ENCODE peak calls at places on chromosomes 2 and 18, in six cellular contexts. Z, H, V, M, A and R are unnamed samples.

GRCh38 chr18:13435596-13436333 is 217.2 kb downstream of the LDLRAD4 start:
- DNase-seq in H (peak; percentile 22), A (no peak), V (no peak), Z (no peak), M (no peak), R (no peak)

GRCh38 chr2:230961091-230961491 is 34.8 kb upstream of the SPATA3 start:
- DNase-seq in H (no peak), Z (peak; percentile 2), A (no peak), M (no peak), V (no peak), R (no peak)

GRCh38 chr2:236109061-236109460 is 59.1 kb downstream of the GBX2 start:
- DNase-seq in V (no peak), A (no peak), Z (no peak), H (no peak), M (no peak), R (no peak)

GRCh38 chr2:98757904-98758421 is 27.0 kb upstream of the MGAT4A start:
- DNase-seq in V (no peak), Z (peak; percentile 53), A (no peak), M (peak; percentile 32), H (peak; percentile 34), R (peak; percentile 53)

GRCh38 chr2:68167186-68167585 is 9.5 kb downstream of the PNO1 start:
- DNase-seq in A (no peak), M (no peak), H (no peak), Z (no peak), V (no peak), R (no peak)

GRCh38 chr2:129812654-129813053 is 166.8 kb upstream of the RAB6C start:
- DNase-seq in A (no peak), Z (no peak), H (no peak), M (no peak), V (no peak), R (no peak)

GRCh38 chr18:49249523-49249922 is 210.9 kb downstream of the DYM start:
- DNase-seq in V (no peak), H (no peak), A (no peak), Z (no peak), M (no peak), R (no peak)

GRCh38 chr2:41495050-41495449 is 552.8 kb upstream of the PKDCC start:
- DNase-seq in Z (no peak), M (no peak), H (no peak), A (no peak), V (no peak), R (no peak)

GRCh38 chr2:98736464-98736889 is 5.5 kb upstream of the MGAT4A start:
- DNase-seq in A (no peak), M (no peak), Z (no peak), H (no peak), V (no peak), R (no peak)

GRCh38 chr2:20627712-20628380 is 23.1 kb downstream of the HS1BP3 start:
- DNase-seq in V (no peak), M (no peak), A (no peak), Z (no peak), H (no peak), R (no peak)

GRCh38 chr2:33680906-33681305 is 81.8 kb upstream of the FAM98A start:
- DNase-seq in V (no peak), H (no peak), A (no peak), Z (no peak), M (no peak), R (no peak)

GRCh38 chr2:96089356-96090180 is 26.8 kb downstream of the ADRA2B start:
- DNase-seq in V (peak; percentile 52), Z (no peak), H (no peak), M (no peak), A (peak; percentile 2), R (no peak)

GRCh38 chr2:212892193-212892592 is 259.2 kb downstream of the IKZF2 start:
- DNase-seq in Z (no peak), M (peak; percentile 66), A (peak; percentile 28), V (no peak), H (no peak), R (no peak)

GRCh38 chr2:232511336-232511863 is 8.8 kb upstream of the PRSS56 start:
- DNase-seq in Z (no peak), M (peak; percentile 45), H (no peak), V (no peak), A (no peak), R (no peak)

GRCh38 chr2:85579266-85579935 is 2.0 kb downstream of the VAMP8 start:
- DNase-seq in Z (no peak), M (peak; percentile 68), V (no peak), H (no peak), A (no peak), R (no peak)

GRCh38 chr2:187917535-187917934 is 363.3 kb upstream of the TFPI start:
- DNase-seq in H (no peak), V (no peak), M (no peak), A (no peak), Z (no peak), R (no peak)

GRCh38 chr2:143205106-143205764 is 76.0 kb downstream of the ARHGAP15 start:
- DNase-seq in M (peak; percentile 5), V (no peak), A (no peak), H (no peak), Z (no peak), R (no peak)

GRCh38 chr2:199206536-199206935 is 251.2 kb downstream of the SATB2 start:
- DNase-seq in A (no peak), Z (no peak), M (no peak), H (no peak), V (no peak), R (no peak)